ENCODE peak calls at places on chromosome 12, in seven cellular contexts. W is AG04450; M is IMR-90; H is CD4-positive, alpha-beta memory T cell; I is mucosa of descending colon; Y is PC-9; Z is adrenal gland. N is an unnamed sample.

GRCh38 chr12:108253540-108253939 is 85.6 kb downstream of the CMKLR1 start:
- DNase-seq in I (no peak), M (no peak), H (no peak), Z (no peak), W (no peak), Y (no peak), N (no peak)

GRCh38 chr12:55831407-55831880 is 2.1 kb upstream of the DNAJC14 start:
- DNase-seq in I (no peak), H (no peak), M (no peak), Y (no peak), Z (no peak), W (no peak), N (no peak)

GRCh38 chr12:112419269-112420133 is 754 bp downstream of the PTPN11 start:
- DNase-seq in Z (peak), W (peak), H (no peak), M (peak), Y (peak), I (no peak), N (peak)

GRCh38 chr12:15979096-15980091 is 68.3 kb downstream of the DERA start:
- DNase-seq in I (peak), Y (peak), H (no peak), Z (no peak), W (peak), M (peak), N (peak)

GRCh38 chr12:67362526-67362925 is 93.4 kb downstream of the CAND1 start:
- DNase-seq in W (no peak), I (no peak), Y (no peak), Z (no peak), M (no peak), H (no peak), N (no peak)

GRCh38 chr12:23168459-23168858 is 543.5 kb downstream of the ETNK1 start:
- DNase-seq in I (no peak), Z (no peak), W (no peak), M (no peak), Y (no peak), H (no peak), N (no peak)

GRCh38 chr12:100698518-100698917 is 96.1 kb upstream of the ANO4 start:
- DNase-seq in Z (no peak), Y (no peak), I (no peak), M (no peak), W (no peak), H (no peak), N (no peak)

GRCh38 chr12:58503731-58504520 is 416.4 kb downstream of the LRIG3 start:
- DNase-seq in Y (no peak), H (no peak), Z (no peak), W (no peak), I (no peak), M (peak), N (no peak)

GRCh38 chr12:119727600-119728436 is 59.9 kb downstream of the PRKAB1 start:
- DNase-seq in H (no peak), Y (no peak), M (no peak), Z (no peak), W (no peak), I (no peak), N (no peak)

GRCh38 chr12:54004841-54005530 is 3.8 kb upstream of the HOXC8 start:
- DNase-seq in W (no peak), H (no peak), M (no peak), Y (no peak), Z (no peak), I (no peak), N (no peak)

GRCh38 chr12:111792155-111792876 is 25.6 kb downstream of the ALDH2 start:
- DNase-seq in W (no peak), Z (peak), Y (no peak), M (peak), I (peak), H (no peak), N (no peak)

GRCh38 chr12:9646794-9647622 is 22.5 kb upstream of the CLEC2D start:
- DNase-seq in I (no peak), W (no peak), M (peak), H (no peak), Z (no peak), Y (peak), N (no peak)

GRCh38 chr12:41466762-41467270 is 278.7 kb downstream of the PDZRN4 start:
- DNase-seq in W (no peak), Z (no peak), M (no peak), I (no peak), Y (no peak), H (no peak), N (no peak)

GRCh38 chr12:51087818-51088217 is 4.4 kb upstream of the CSRNP2 start:
- DNase-seq in W (no peak), Y (no peak), H (no peak), I (no peak), Z (no peak), M (no peak), N (no peak)

GRCh38 chr12:58977476-58977875 is 57.2 kb upstream of the LRIG3 start:
- DNase-seq in W (no peak), H (no peak), Z (no peak), I (no peak), Y (no peak), M (no peak), N (no peak)

GRCh38 chr12:102540856-102541385 is 60.6 kb upstream of the IGF1 start:
- DNase-seq in Z (no peak), W (no peak), M (no peak), Y (no peak), H (no peak), I (no peak), N (no peak)

GRCh38 chr12:24596768-24597388 is 352.0 kb downstream of the BCAT1 start:
- DNase-seq in W (no peak), I (no peak), Y (no peak), Z (no peak), H (no peak), M (peak), N (no peak)

GRCh38 chr12:54196396-54196795 is 7.6 kb upstream of the SMUG1 start:
- DNase-seq in Y (no peak), Z (no peak), M (no peak), H (no peak), I (no peak), W (no peak), N (no peak)

GRCh38 chr12:48717252-48717695 is 767 bp upstream of the CCNT1 start:
- DNase-seq in M (peak), H (no peak), Z (no peak), W (no peak), I (no peak), Y (no peak), N (no peak)

GRCh38 chr12:125194999-125195398 is 129.8 kb downstream of the AACS start:
- DNase-seq in Z (no peak), I (no peak), M (no peak), W (no peak), H (no peak), Y (no peak), N (no peak)
- H3K4me3 ChIP-seq in Z (no peak), I (no peak), M (no peak), W (no peak), H (no peak), Y (no peak), N (no peak)

DNA sequence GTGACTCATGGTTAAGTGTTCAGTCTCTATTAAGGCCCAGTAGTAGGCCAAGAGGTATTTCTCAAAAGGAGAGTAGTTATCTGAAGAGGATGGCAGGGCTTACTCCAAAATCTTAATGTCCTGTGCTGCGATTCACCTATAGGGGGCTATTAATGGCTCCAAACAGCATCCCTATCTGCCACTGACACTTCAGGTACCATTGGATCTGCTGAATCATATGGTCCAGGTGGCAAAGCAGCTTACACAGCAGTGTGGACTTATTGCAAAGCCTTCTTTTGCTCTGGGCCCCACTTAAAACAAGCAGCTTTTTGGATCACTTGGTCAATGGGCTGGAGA is 60.8 kb upstream of the ATP2B1 start:
- DNase-seq in M (no peak), Y (no peak), I (no peak), W (no peak), H (no peak), Z (no peak), N (no peak)
- H3K4me3 ChIP-seq in M (no peak), Y (no peak), I (no peak), W (no peak), H (no peak), Z (no peak), N (no peak)

GRCh38 chr12:116306536-116306935 is 29.0 kb upstream of the MED13L start:
- DNase-seq in M (no peak), W (no peak), I (no peak), H (no peak), Z (no peak), Y (no peak), N (no peak)
- H3K4me3 ChIP-seq in M (no peak), W (no peak), I (no peak), H (no peak), Z (no peak), Y (no peak), N (no peak)

DNA sequence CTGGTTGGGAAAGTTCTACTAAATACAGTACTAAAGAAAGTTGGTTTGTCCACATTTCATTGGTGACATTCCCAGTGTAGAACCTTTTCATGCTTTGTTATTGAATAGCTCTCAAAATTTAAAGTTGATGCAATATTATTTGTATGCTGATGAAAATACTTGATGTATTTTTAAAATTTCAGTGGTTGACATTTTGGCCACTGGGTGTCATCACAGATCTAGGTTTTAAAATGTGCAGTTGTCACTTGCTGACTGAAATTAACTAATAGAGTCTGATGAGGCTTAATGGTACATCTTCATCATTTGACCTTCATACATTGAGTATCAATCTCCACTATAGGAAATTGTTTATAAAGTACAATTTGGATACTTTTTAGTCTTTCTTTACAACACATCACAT is 37.1 kb downstream of the CMAS start:
- DNase-seq in Y (no peak), I (no peak), W (no peak), H (peak), Z (no peak), M (peak), N (no peak)
- H3K4me3 ChIP-seq in Y (no peak), I (no peak), W (no peak), H (no peak), Z (no peak), M (no peak), N (no peak)

GRCh38 chr12:82688035-82688501 is 1.4 kb downstream of the TMTC2 start:
- DNase-seq in I (no peak), Z (no peak), M (no peak), H (no peak), Y (no peak), W (no peak), N (no peak)

GRCh38 chr12:82686223-82687019 is at the start of gene TMTC2:
- DNase-seq in M (peak), Y (peak), W (peak), Z (peak), I (peak), H (peak), N (peak)

GRCh38 chr12:82685721-82686222 is 934 bp upstream of the TMTC2 start:
- DNase-seq in H (peak), M (peak), Y (peak), Z (peak), I (peak), W (peak), N (peak)

GRCh38 chr12:82687020-82687951 is 580 bp downstream of the TMTC2 start:
- DNase-seq in H (peak), W (no peak), I (peak), Z (peak), M (peak), Y (peak), N (no peak)

DNA sequence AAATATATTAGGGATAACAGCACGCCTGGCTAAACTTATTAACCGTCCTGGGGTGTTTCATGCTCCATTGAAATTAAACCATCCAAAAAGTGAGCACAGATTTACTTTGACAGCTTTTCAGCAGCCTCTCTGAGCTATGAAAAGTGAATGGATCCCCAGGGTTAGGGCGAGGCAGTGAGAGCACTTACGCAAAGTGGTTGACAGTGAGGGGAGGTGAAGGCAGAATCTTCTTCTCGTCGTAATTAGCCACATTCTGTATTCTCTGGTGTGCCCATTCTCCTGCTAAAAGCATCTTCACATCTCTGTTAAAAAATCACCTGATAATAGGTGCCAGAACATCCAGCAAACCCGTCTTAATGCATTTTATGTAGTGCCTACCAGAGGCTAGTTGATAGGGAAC is 1.9 kb downstream of the TMTC2 start:
- DNase-seq in Y (no peak), W (no peak), I (no peak), Z (no peak), H (no peak), M (no peak), N (no peak)
- H3K4me3 ChIP-seq in Y (peak), W (peak), I (no peak), Z (no peak), H (no peak), M (no peak), N (no peak)

GRCh38 chr12:39846971-39847661 is 227.5 kb upstream of the ABCD2 start:
- DNase-seq in H (no peak), Z (no peak), Y (no peak), I (no peak), M (peak), W (peak), N (no peak)
- H3K4me3 ChIP-seq in H (no peak), Z (no peak), Y (no peak), I (no peak), M (no peak), W (no peak), N (no peak)